ENCODE peak calls at places on chromosomes 16 and 17, in six cellular contexts. D is activated T-cell treated with anti-CD3 and anti-CD28 coated beads, Interleukin-2, amount 50 U/mL, for 1 hour; U is COLO829; W is effector CD4-positive, alpha-beta T cell; K is upper lobe of right lung; M is activated naive CD4-positive, alpha-beta T cell. L is an unnamed sample.

GRCh38 chr17:57125406-57125805 is 40.4 kb downstream of the AKAP1 start:
- DNase-seq in D (no peak), U (no peak), W (no peak), K (no peak), M (no peak), L (no peak)

GRCh38 chr17:7323731-7324437 is 5.3 kb downstream of the NEURL4 start:
- DNase-seq in D (peak), U (peak), W (peak), K (peak), M (peak), L (no peak)

GRCh38 chr17:73998246-73999220 is 204.9 kb upstream of the RPL38 start:
- DNase-seq in D (peak), U (peak), W (peak), K (peak), M (peak), L (no peak)

GRCh38 chr16:31110106-31111034 is 2.2 kb downstream of the BCKDK start:
- DNase-seq in D (no peak), U (no peak), W (no peak), K (no peak), M (no peak), L (no peak)

GRCh38 chr16:84218176-84218776 is 21.5 kb downstream of the KCNG4 start:
- DNase-seq in D (no peak), U (no peak), W (no peak), K (no peak), M (no peak), L (no peak)

GRCh38 chr16:68893710-68894705 is 50.7 kb downstream of the TANGO6 start:
- DNase-seq in D (no peak), U (no peak), W (no peak), K (no peak), M (no peak), L (no peak)

GRCh38 chr17:15913826-15914225 is 31.1 kb upstream of the ADORA2B start:
- DNase-seq in D (no peak), U (no peak), W (no peak), K (no peak), M (no peak), L (no peak)

GRCh38 chr16:11020388-11020787 is 76.0 kb downstream of the CLEC16A start:
- DNase-seq in D (no peak), U (no peak), W (no peak), K (no peak), M (no peak), L (no peak)

GRCh38 chr17:41549596-41550039 is 21.5 kb upstream of the KRT19 start:
- DNase-seq in D (no peak), U (no peak), W (no peak), K (no peak), M (no peak), L (no peak)

GRCh38 chr16:55730115-55730514 is 74.3 kb downstream of the SLC6A2 start:
- DNase-seq in D (no peak), U (no peak), W (no peak), K (no peak), M (no peak), L (no peak)

GRCh38 chr17:43966276-43966675 is 12.5 kb upstream of the PYY start:
- DNase-seq in D (no peak), U (no peak), W (no peak), K (no peak), M (no peak), L (no peak)

GRCh38 chr17:9434502-9435113 is 141.0 kb downstream of the STX8 start:
- DNase-seq in D (no peak), U (no peak), W (no peak), K (no peak), M (no peak), L (no peak)

GRCh38 chr16:78142784-78143183 is 43.3 kb downstream of the WWOX start:
- DNase-seq in D (no peak), U (no peak), W (no peak), K (no peak), M (no peak), L (no peak)

GRCh38 chr16:30092373-30093010 is 768 bp upstream of the TBX6 start:
- DNase-seq in D (peak), U (peak), W (peak), K (peak), M (no peak), L (no peak)

GRCh38 chr17:79014158-79014758 is 4.7 kb upstream of the CANT1 start:
- DNase-seq in D (no peak), U (no peak), W (no peak), K (no peak), M (no peak), L (no peak)

GRCh38 chr16:47873434-47873833 is 282.4 kb downstream of the ABCC12 start:
- DNase-seq in D (no peak), U (no peak), W (no peak), K (no peak), M (no peak), L (no peak)

GRCh38 chr16:67910162-67910561 is 17.1 kb downstream of the PSKH1 start:
- DNase-seq in D (no peak), U (no peak), W (no peak), K (no peak), M (no peak), L (peak)

GRCh38 chr16:71626858-71627213 is 852 bp downstream of the MARVELD3 start:
- DNase-seq in D (no peak), U (no peak), W (no peak), K (peak), M (no peak), L (no peak)

GRCh38 chr17:29034510-29034909 is 8.4 kb upstream of the PIPOX start:
- DNase-seq in D (no peak), U (no peak), W (no peak), K (no peak), M (no peak), L (no peak)

GRCh38 chr17:2042355-2042929 is 620 bp downstream of the OVCA2 start:
- DNase-seq in D (no peak), U (no peak), W (no peak), K (no peak), M (no peak), L (no peak)